ENCODE peak calls at places on chromosomes 2 and 18, in seven cellular contexts. P is naive thymus-derived CD8-positive, alpha-beta T cell; O is NCI-H1694; X is CD4-positive, alpha-beta T cell; C is GM20000; U is tibial artery; S is transverse colon. I is an unnamed sample.

GRCh38 chr18:23826850-23827620 is 137.8 kb downstream of the LAMA3 start:
- DNase-seq in P (no peak), C (no peak), O (no peak), S (no peak), X (no peak), U (no peak), I (no peak)

GRCh38 chr2:163157411-163157810 is 318.8 kb upstream of the KCNH7 start:
- DNase-seq in C (no peak), U (no peak), X (no peak), S (no peak), O (no peak), P (no peak), I (no peak)

GRCh38 chr2:234178309-234179030 is 128.0 kb downstream of the SPP2 start:
- DNase-seq in U (no peak), X (no peak), P (no peak), S (no peak), C (no peak), O (no peak), I (no peak)

GRCh38 chr2:24809316-24810007 is 16.2 kb downstream of the CENPO start:
- DNase-seq in O (no peak), P (no peak), S (no peak), C (no peak), X (no peak), U (no peak), I (no peak)

GRCh38 chr2:134724341-134724740 is 5.5 kb upstream of the TMEM163 start:
- DNase-seq in C (no peak), S (no peak), X (no peak), O (no peak), P (no peak), U (no peak), I (no peak)

GRCh38 chr2:159074605-159075004 is 106.2 kb downstream of the TANC1 start:
- DNase-seq in X (no peak), C (no peak), U (no peak), P (no peak), O (no peak), S (no peak), I (no peak)

GRCh38 chr18:75531851-75532241 is 104.3 kb upstream of the SMIM21 start:
- DNase-seq in O (no peak), C (no peak), X (no peak), S (no peak), P (no peak), U (no peak), I (no peak)

GRCh38 chr2:160241251-160242137 is 41.4 kb upstream of the ITGB6 start:
- DNase-seq in P (no peak), X (no peak), O (no peak), U (peak), S (peak), C (no peak), I (no peak)

GRCh38 chr2:96815326-96816126 is 542 bp upstream of the CNNM3 start:
- DNase-seq in X (no peak), C (peak), U (peak), O (no peak), P (peak), S (peak), I (no peak)

GRCh38 chr18:48412339-48412929 is 3.3 kb upstream of the ZBTB7C start:
- DNase-seq in U (no peak), S (peak), X (no peak), P (no peak), O (peak), C (peak), I (no peak)

GRCh38 chr18:48910972-48911545 is 39.7 kb downstream of the SMAD7 start:
- DNase-seq in U (no peak), C (no peak), X (no peak), S (no peak), O (no peak), P (no peak), I (no peak)

GRCh38 chr2:1837022-1837421 is 92.7 kb upstream of the PXDN start:
- DNase-seq in O (no peak), P (no peak), C (no peak), X (no peak), U (no peak), S (no peak), I (no peak)

GRCh38 chr2:232362174-232362913 is 16.2 kb upstream of the ALPP start:
- DNase-seq in O (no peak), S (no peak), C (no peak), U (no peak), X (no peak), P (no peak), I (no peak)

GRCh38 chr18:25737710-25738251 is 352.6 kb downstream of the SS18 start:
- DNase-seq in U (no peak), X (no peak), O (no peak), P (no peak), S (no peak), C (no peak), I (no peak)

GRCh38 chr18:68148862-68149261 is 566.0 kb downstream of the TMX3 start:
- DNase-seq in P (no peak), O (no peak), U (no peak), C (no peak), X (no peak), S (no peak), I (no peak)

GRCh38 chr2:191486584-191487320 is 191.2 kb upstream of the NABP1 start:
- DNase-seq in X (no peak), P (no peak), S (peak), O (no peak), C (no peak), U (no peak), I (no peak)

GRCh38 chr2:241844066-241844728 is 14.5 kb downstream of the PDCD1 start:
- DNase-seq in X (peak), C (peak), P (peak), O (no peak), U (peak), S (peak), I (peak)

GRCh38 chr18:902179-902718 is 2.4 kb upstream of the ADCYAP1 start:
- DNase-seq in O (no peak), P (no peak), X (no peak), S (no peak), U (no peak), C (no peak), I (no peak)

GRCh38 chr2:39220136-39220535 is 23.6 kb downstream of the CDKL4 start:
- DNase-seq in P (no peak), O (no peak), S (no peak), U (no peak), X (no peak), C (no peak), I (no peak)

GRCh38 chr2:47310801-47311560 is 92.0 kb upstream of the MSH2 start:
- DNase-seq in O (peak), X (no peak), S (peak), U (no peak), C (no peak), P (no peak), I (no peak)

GRCh38 chr2:58535994-58536393 is 294.9 kb upstream of the FANCL start:
- DNase-seq in P (no peak), O (no peak), C (no peak), U (no peak), S (no peak), X (no peak), I (no peak)

GRCh38 chr2:230762317-230762896 is 49.8 kb downstream of the CAB39 start:
- DNase-seq in C (no peak), P (peak), S (peak), X (peak), U (no peak), O (peak), I (peak)

GRCh38 chr2:26396734-26397298 is 4.9 kb upstream of the DRC1 start:
- DNase-seq in S (no peak), U (no peak), X (no peak), O (no peak), C (no peak), P (no peak), I (no peak)

GRCh38 chr2:5673861-5674240 is 18.3 kb upstream of the SOX11 start:
- DNase-seq in S (no peak), X (no peak), C (no peak), U (no peak), P (no peak), O (no peak), I (no peak)

GRCh38 chr2:227703961-227704360 is 13.9 kb downstream of the SLC19A3 start:
- DNase-seq in X (no peak), S (no peak), C (no peak), U (no peak), P (no peak), O (no peak), I (no peak)

GRCh38 chr2:7053650-7054262 is 136.5 kb downstream of the RNF144A start:
- DNase-seq in P (no peak), O (no peak), U (no peak), S (no peak), C (no peak), X (no peak), I (no peak)

GRCh38 chr2:216752855-216753505 is 57.6 kb upstream of the IGFBP5 start:
- DNase-seq in P (no peak), X (no peak), U (no peak), O (no peak), C (no peak), S (no peak), I (no peak)